ENCODE peak calls at places on chromosome 6, in four cellular contexts. One of them, this sample, is unnamed.

GRCh38 chr6:119040229-119040628 is 38.2 kb downstream of the FAM184A start:
- DNase-seq in choroid plexus epithelial cell: no peak
- DNase-seq in GM13977: no peak
- DNase-seq in activated CD4-positive, CD25-positive, alpha-beta regulatory T cell: no peak
- DNase-seq in this sample: no peak

GRCh38 chr6:21808045-21808470 is 214.5 kb downstream of the SOX4 start:
- DNase-seq in activated CD4-positive, CD25-positive, alpha-beta regulatory T cell: no peak
- DNase-seq in choroid plexus epithelial cell: peak
- DNase-seq in GM13977: no peak
- DNase-seq in this sample: peak

GRCh38 chr6:128803911-128804310 is 79.0 kb upstream of the LAMA2 start:
- DNase-seq in GM13977: no peak
- DNase-seq in activated CD4-positive, CD25-positive, alpha-beta regulatory T cell: no peak
- DNase-seq in choroid plexus epithelial cell: peak
- DNase-seq in this sample: peak

GRCh38 chr6:111626446-111626845 is 20.8 kb upstream of the TRAF3IP2 start:
- DNase-seq in activated CD4-positive, CD25-positive, alpha-beta regulatory T cell: no peak
- DNase-seq in choroid plexus epithelial cell: no peak
- DNase-seq in GM13977: no peak
- DNase-seq in this sample: no peak

GRCh38 chr6:123925360-123925759 is 121.7 kb downstream of the NKAIN2 start:
- DNase-seq in activated CD4-positive, CD25-positive, alpha-beta regulatory T cell: no peak
- DNase-seq in GM13977: peak
- DNase-seq in choroid plexus epithelial cell: peak
- DNase-seq in this sample: peak

GRCh38 chr6:169035381-169036280 is 218.0 kb downstream of the THBS2 start:
- DNase-seq in GM13977: no peak
- DNase-seq in activated CD4-positive, CD25-positive, alpha-beta regulatory T cell: no peak
- DNase-seq in choroid plexus epithelial cell: peak
- DNase-seq in this sample: peak

GRCh38 chr6:105896821-105897095 is 189.4 kb upstream of the PRDM1 start:
- DNase-seq in GM13977: no peak
- DNase-seq in choroid plexus epithelial cell: no peak
- DNase-seq in activated CD4-positive, CD25-positive, alpha-beta regulatory T cell: no peak
- DNase-seq in this sample: no peak

GRCh38 chr6:14544689-14545088 is 427.1 kb downstream of the CD83 start:
- DNase-seq in activated CD4-positive, CD25-positive, alpha-beta regulatory T cell: no peak
- DNase-seq in GM13977: no peak
- DNase-seq in choroid plexus epithelial cell: no peak
- DNase-seq in this sample: no peak

GRCh38 chr6:48757661-48758060 is 646.7 kb upstream of the PTCHD4 start:
- DNase-seq in activated CD4-positive, CD25-positive, alpha-beta regulatory T cell: no peak
- DNase-seq in choroid plexus epithelial cell: no peak
- DNase-seq in GM13977: no peak
- DNase-seq in this sample: no peak

GRCh38 chr6:89242574-89243330 is 25.6 kb upstream of the GABRR1 start:
- DNase-seq in activated CD4-positive, CD25-positive, alpha-beta regulatory T cell: no peak
- DNase-seq in choroid plexus epithelial cell: peak
- DNase-seq in GM13977: peak
- DNase-seq in this sample: peak

GRCh38 chr6:10363911-10364310 is 51.0 kb downstream of the TFAP2A start:
- DNase-seq in choroid plexus epithelial cell: no peak
- DNase-seq in GM13977: no peak
- DNase-seq in activated CD4-positive, CD25-positive, alpha-beta regulatory T cell: no peak
- DNase-seq in this sample: no peak

GRCh38 chr6:40956871-40957270 is 82.2 kb downstream of the UNC5CL start:
- DNase-seq in choroid plexus epithelial cell: no peak
- DNase-seq in GM13977: no peak
- DNase-seq in activated CD4-positive, CD25-positive, alpha-beta regulatory T cell: no peak
- DNase-seq in this sample: no peak

GRCh38 chr6:16635810-16636602 is 125.3 kb downstream of the ATXN1 start:
- DNase-seq in GM13977: peak
- DNase-seq in activated CD4-positive, CD25-positive, alpha-beta regulatory T cell: no peak
- DNase-seq in choroid plexus epithelial cell: peak
- DNase-seq in this sample: peak

GRCh38 chr6:10557886-10558285 is 36.7 kb downstream of the GCNT2 start:
- DNase-seq in choroid plexus epithelial cell: no peak
- DNase-seq in GM13977: no peak
- DNase-seq in activated CD4-positive, CD25-positive, alpha-beta regulatory T cell: no peak
- DNase-seq in this sample: no peak

GRCh38 chr6:31826793-31827285 is 699 bp upstream of the HSPA1B start:
- DNase-seq in activated CD4-positive, CD25-positive, alpha-beta regulatory T cell: peak
- DNase-seq in GM13977: peak
- DNase-seq in choroid plexus epithelial cell: peak
- DNase-seq in this sample: peak

GRCh38 chr6:112468359-112468758 is 121.2 kb downstream of the RFPL4B start:
- DNase-seq in choroid plexus epithelial cell: peak
- DNase-seq in GM13977: no peak
- DNase-seq in activated CD4-positive, CD25-positive, alpha-beta regulatory T cell: no peak
- DNase-seq in this sample: no peak

GRCh38 chr6:88445188-88445958 is 279.2 kb upstream of the CNR1 start:
- DNase-seq in activated CD4-positive, CD25-positive, alpha-beta regulatory T cell: no peak
- DNase-seq in GM13977: no peak
- DNase-seq in choroid plexus epithelial cell: no peak
- DNase-seq in this sample: no peak

GRCh38 chr6:331622-332521 is 39.6 kb downstream of the DUSP22 start:
- DNase-seq in activated CD4-positive, CD25-positive, alpha-beta regulatory T cell: no peak
- DNase-seq in choroid plexus epithelial cell: no peak
- DNase-seq in GM13977: peak
- DNase-seq in this sample: no peak

GRCh38 chr6:81759782-81760181 is 7.3 kb upstream of the TENT5A start:
- DNase-seq in GM13977: no peak
- DNase-seq in choroid plexus epithelial cell: peak
- DNase-seq in activated CD4-positive, CD25-positive, alpha-beta regulatory T cell: no peak
- DNase-seq in this sample: peak

GRCh38 chr6:28648878-28649375 is 123.2 kb downstream of the GPX5 start:
- DNase-seq in activated CD4-positive, CD25-positive, alpha-beta regulatory T cell: no peak
- DNase-seq in GM13977: no peak
- DNase-seq in choroid plexus epithelial cell: no peak
- DNase-seq in this sample: no peak

GRCh38 chr6:163443985-163444553 is 29.6 kb downstream of the QKI start:
- DNase-seq in activated CD4-positive, CD25-positive, alpha-beta regulatory T cell: no peak
- DNase-seq in choroid plexus epithelial cell: no peak
- DNase-seq in GM13977: no peak
- DNase-seq in this sample: no peak

GRCh38 chr6:10310826-10311225 is 104.0 kb downstream of the TFAP2A start:
- DNase-seq in GM13977: no peak
- DNase-seq in activated CD4-positive, CD25-positive, alpha-beta regulatory T cell: no peak
- DNase-seq in choroid plexus epithelial cell: no peak
- DNase-seq in this sample: no peak

GRCh38 chr6:53347921-53348435 is 772 bp downstream of the ELOVL5 start:
- DNase-seq in activated CD4-positive, CD25-positive, alpha-beta regulatory T cell: no peak
- DNase-seq in choroid plexus epithelial cell: peak
- DNase-seq in GM13977: peak
- DNase-seq in this sample: peak

GRCh38 chr6:158047120-158047518 is 65.5 kb downstream of the SYNJ2 start:
- DNase-seq in choroid plexus epithelial cell: no peak
- DNase-seq in activated CD4-positive, CD25-positive, alpha-beta regulatory T cell: no peak
- DNase-seq in GM13977: no peak
- DNase-seq in this sample: peak

GRCh38 chr6:127516676-127517273 is 2.4 kb downstream of the MTCL3 start:
- DNase-seq in activated CD4-positive, CD25-positive, alpha-beta regulatory T cell: no peak
- DNase-seq in choroid plexus epithelial cell: peak
- DNase-seq in GM13977: peak
- DNase-seq in this sample: peak

GRCh38 chr6:111872521-111873177 is 603 bp downstream of the FYN start:
- DNase-seq in GM13977: peak
- DNase-seq in activated CD4-positive, CD25-positive, alpha-beta regulatory T cell: peak
- DNase-seq in choroid plexus epithelial cell: peak
- DNase-seq in this sample: peak

GRCh38 chr6:82408952-82409421 is 45.4 kb downstream of the TPBG start:
- DNase-seq in GM13977: no peak
- DNase-seq in activated CD4-positive, CD25-positive, alpha-beta regulatory T cell: no peak
- DNase-seq in choroid plexus epithelial cell: peak
- DNase-seq in this sample: peak

GRCh38 chr6:97947841-97948240 is 664.8 kb upstream of the MMS22L start:
- DNase-seq in GM13977: no peak
- DNase-seq in activated CD4-positive, CD25-positive, alpha-beta regulatory T cell: no peak
- DNase-seq in choroid plexus epithelial cell: peak
- DNase-seq in this sample: peak

This sample was measured in fibroblast of lung.